ENCODE peak calls at places on chromosomes 13 and 19, in nine cellular contexts. One of them, this sample, is unnamed.

GRCh38 chr19:28640506-28640905 is 572.4 kb downstream of the UQCRFS1 start:
- DNase-seq in Peyer's patch: no peak
- DNase-seq in CD4-positive, alpha-beta T cell: no peak
- DNase-seq in stomach: no peak
- DNase-seq in fibroblast of lung: no peak
- DNase-seq in spleen: no peak
- DNase-seq in cardiac muscle cell: no peak
- DNase-seq in heart right ventricle: no peak
- DNase-seq in upper lobe of left lung: no peak
- DNase-seq in this sample: no peak

GRCh38 chr13:76885203-76886004 is 801 bp downstream of the KCTD12 start:
- DNase-seq in Peyer's patch: peak; percentile 66
- DNase-seq in CD4-positive, alpha-beta T cell: peak; percentile 47
- DNase-seq in stomach: peak; percentile 73
- DNase-seq in fibroblast of lung: peak; percentile 71
- DNase-seq in spleen: peak; percentile 94
- DNase-seq in cardiac muscle cell: peak; percentile 72
- DNase-seq in heart right ventricle: peak; percentile 82
- DNase-seq in upper lobe of left lung: peak; percentile 88
- DNase-seq in this sample: peak; percentile 30

GRCh38 chr13:76023644-76024043 is 387.5 kb downstream of the LMO7 start:
- DNase-seq in Peyer's patch: no peak
- DNase-seq in CD4-positive, alpha-beta T cell: no peak
- DNase-seq in stomach: no peak
- DNase-seq in fibroblast of lung: peak; percentile 55
- DNase-seq in spleen: no peak
- DNase-seq in cardiac muscle cell: no peak
- DNase-seq in heart right ventricle: no peak
- DNase-seq in upper lobe of left lung: no peak
- DNase-seq in this sample: no peak

GRCh38 chr13:95494082-95494681 is 58.3 kb upstream of the CLDN10 start:
- DNase-seq in Peyer's patch: no peak
- DNase-seq in CD4-positive, alpha-beta T cell: no peak
- DNase-seq in stomach: no peak
- DNase-seq in fibroblast of lung: peak; percentile 52
- DNase-seq in spleen: no peak
- DNase-seq in cardiac muscle cell: peak; percentile 65
- DNase-seq in heart right ventricle: peak; percentile 16
- DNase-seq in upper lobe of left lung: no peak
- DNase-seq in this sample: no peak

GRCh38 chr13:90968510-90968909 is 379.0 kb upstream of the MIR17HG start:
- DNase-seq in Peyer's patch: no peak
- DNase-seq in CD4-positive, alpha-beta T cell: no peak
- DNase-seq in stomach: no peak
- DNase-seq in fibroblast of lung: peak; percentile 7
- DNase-seq in spleen: no peak
- DNase-seq in cardiac muscle cell: peak; percentile 58
- DNase-seq in heart right ventricle: no peak
- DNase-seq in upper lobe of left lung: no peak
- DNase-seq in this sample: no peak

GRCh38 chr13:39822437-39822836 is 167.0 kb downstream of the COG6 start:
- DNase-seq in Peyer's patch: no peak
- DNase-seq in CD4-positive, alpha-beta T cell: no peak
- DNase-seq in stomach: no peak
- DNase-seq in fibroblast of lung: peak; percentile 6
- DNase-seq in spleen: no peak
- DNase-seq in cardiac muscle cell: no peak
- DNase-seq in heart right ventricle: no peak
- DNase-seq in upper lobe of left lung: no peak
- DNase-seq in this sample: no peak

GRCh38 chr13:98576215-98576945 is 527 bp downstream of the STK24 start:
- DNase-seq in Peyer's patch: peak; percentile 47
- DNase-seq in CD4-positive, alpha-beta T cell: peak; percentile 43
- DNase-seq in stomach: peak; percentile 59
- DNase-seq in fibroblast of lung: peak; percentile 38
- DNase-seq in spleen: peak; percentile 93
- DNase-seq in cardiac muscle cell: peak; percentile 60
- DNase-seq in heart right ventricle: peak; percentile 60
- DNase-seq in upper lobe of left lung: peak; percentile 49
- DNase-seq in this sample: peak; percentile 26

GRCh38 chr13:57627663-57628062 is 3.9 kb upstream of the PCDH17 start:
- DNase-seq in Peyer's patch: no peak
- DNase-seq in CD4-positive, alpha-beta T cell: no peak
- DNase-seq in stomach: no peak
- DNase-seq in fibroblast of lung: peak; percentile 27
- DNase-seq in spleen: no peak
- DNase-seq in cardiac muscle cell: peak; percentile 50
- DNase-seq in heart right ventricle: no peak
- DNase-seq in upper lobe of left lung: no peak
- DNase-seq in this sample: no peak

GRCh38 chr13:103012611-103013010 is 53.6 kb downstream of the SLC10A2 start:
- DNase-seq in Peyer's patch: no peak
- DNase-seq in CD4-positive, alpha-beta T cell: no peak
- DNase-seq in stomach: no peak
- DNase-seq in fibroblast of lung: no peak
- DNase-seq in spleen: no peak
- DNase-seq in cardiac muscle cell: no peak
- DNase-seq in heart right ventricle: no peak
- DNase-seq in upper lobe of left lung: no peak
- DNase-seq in this sample: no peak

GRCh38 chr13:98528663-98529064 is 48.2 kb downstream of the STK24 start:
- DNase-seq in Peyer's patch: no peak
- DNase-seq in CD4-positive, alpha-beta T cell: no peak
- DNase-seq in stomach: no peak
- DNase-seq in fibroblast of lung: peak; percentile 63
- DNase-seq in spleen: no peak
- DNase-seq in cardiac muscle cell: no peak
- DNase-seq in heart right ventricle: no peak
- DNase-seq in upper lobe of left lung: no peak
- DNase-seq in this sample: no peak

GRCh38 chr13:47898080-47898479 is 103.0 kb downstream of the SUCLA2 start:
- DNase-seq in Peyer's patch: no peak
- DNase-seq in CD4-positive, alpha-beta T cell: no peak
- DNase-seq in stomach: no peak
- DNase-seq in fibroblast of lung: no peak
- DNase-seq in spleen: no peak
- DNase-seq in cardiac muscle cell: no peak
- DNase-seq in heart right ventricle: no peak
- DNase-seq in upper lobe of left lung: no peak
- DNase-seq in this sample: no peak

GRCh38 chr13:44337581-44337980 is 36.0 kb upstream of the SERP2 start:
- DNase-seq in Peyer's patch: no peak
- DNase-seq in CD4-positive, alpha-beta T cell: no peak
- DNase-seq in stomach: no peak
- DNase-seq in fibroblast of lung: no peak
- DNase-seq in spleen: no peak
- DNase-seq in cardiac muscle cell: no peak
- DNase-seq in heart right ventricle: no peak
- DNase-seq in upper lobe of left lung: no peak
- DNase-seq in this sample: no peak

GRCh38 chr13:114105351-114106225 is 26.8 kb downstream of the RASA3 start:
- DNase-seq in Peyer's patch: no peak
- DNase-seq in CD4-positive, alpha-beta T cell: no peak
- DNase-seq in stomach: no peak
- DNase-seq in fibroblast of lung: no peak
- DNase-seq in spleen: peak; percentile 75
- DNase-seq in cardiac muscle cell: peak; percentile 51
- DNase-seq in heart right ventricle: no peak
- DNase-seq in upper lobe of left lung: peak; percentile 17
- DNase-seq in this sample: no peak

GRCh38 chr19:31055454-31055853 is 293.8 kb downstream of the TSHZ3 start:
- DNase-seq in Peyer's patch: no peak
- DNase-seq in CD4-positive, alpha-beta T cell: no peak
- DNase-seq in stomach: no peak
- DNase-seq in fibroblast of lung: no peak
- DNase-seq in spleen: no peak
- DNase-seq in cardiac muscle cell: no peak
- DNase-seq in heart right ventricle: no peak
- DNase-seq in upper lobe of left lung: no peak
- DNase-seq in this sample: no peak

GRCh38 chr13:34657716-34658115 is 284.4 kb upstream of the NBEA start:
- DNase-seq in Peyer's patch: no peak
- DNase-seq in CD4-positive, alpha-beta T cell: no peak
- DNase-seq in stomach: no peak
- DNase-seq in fibroblast of lung: peak; percentile 89
- DNase-seq in spleen: no peak
- DNase-seq in cardiac muscle cell: no peak
- DNase-seq in heart right ventricle: no peak
- DNase-seq in upper lobe of left lung: no peak
- DNase-seq in this sample: no peak

GRCh38 chr13:83839158-83839557 is 43.1 kb downstream of the SLITRK1 start:
- DNase-seq in Peyer's patch: no peak
- DNase-seq in CD4-positive, alpha-beta T cell: no peak
- DNase-seq in stomach: no peak
- DNase-seq in fibroblast of lung: no peak
- DNase-seq in spleen: no peak
- DNase-seq in cardiac muscle cell: no peak
- DNase-seq in heart right ventricle: no peak
- DNase-seq in upper lobe of left lung: no peak
- DNase-seq in this sample: no peak

GRCh38 chr13:59374720-59375119 is 789.0 kb downstream of the DIAPH3 start:
- DNase-seq in Peyer's patch: no peak
- DNase-seq in CD4-positive, alpha-beta T cell: no peak
- DNase-seq in stomach: no peak
- DNase-seq in fibroblast of lung: no peak
- DNase-seq in spleen: no peak
- DNase-seq in cardiac muscle cell: peak; percentile 32
- DNase-seq in heart right ventricle: no peak
- DNase-seq in upper lobe of left lung: no peak
- DNase-seq in this sample: no peak

GRCh38 chr13:60043262-60043661 is 120.5 kb downstream of the DIAPH3 start:
- DNase-seq in Peyer's patch: no peak
- DNase-seq in CD4-positive, alpha-beta T cell: no peak
- DNase-seq in stomach: no peak
- DNase-seq in fibroblast of lung: no peak
- DNase-seq in spleen: no peak
- DNase-seq in cardiac muscle cell: no peak
- DNase-seq in heart right ventricle: no peak
- DNase-seq in upper lobe of left lung: no peak
- DNase-seq in this sample: no peak

GRCh38 chr13:43528992-43529391 is 257.8 kb downstream of the ENOX1 start:
- DNase-seq in Peyer's patch: no peak
- DNase-seq in CD4-positive, alpha-beta T cell: no peak
- DNase-seq in stomach: no peak
- DNase-seq in fibroblast of lung: no peak
- DNase-seq in spleen: no peak
- DNase-seq in cardiac muscle cell: no peak
- DNase-seq in heart right ventricle: no peak
- DNase-seq in upper lobe of left lung: no peak
- DNase-seq in this sample: no peak

GRCh38 chr19:16899566-16900075 is 10.8 kb downstream of the F2RL3 start:
- DNase-seq in Peyer's patch: peak; percentile 49
- DNase-seq in CD4-positive, alpha-beta T cell: no peak
- DNase-seq in stomach: peak; percentile 46
- DNase-seq in fibroblast of lung: no peak
- DNase-seq in spleen: peak; percentile 84
- DNase-seq in cardiac muscle cell: peak; percentile 62
- DNase-seq in heart right ventricle: no peak
- DNase-seq in upper lobe of left lung: peak; percentile 45
- DNase-seq in this sample: no peak

GRCh38 chr13:21747456-21747855 is 76.6 kb downstream of the FGF9 start:
- DNase-seq in Peyer's patch: no peak
- DNase-seq in CD4-positive, alpha-beta T cell: no peak
- DNase-seq in stomach: no peak
- DNase-seq in fibroblast of lung: no peak
- DNase-seq in spleen: no peak
- DNase-seq in cardiac muscle cell: peak; percentile 82
- DNase-seq in heart right ventricle: no peak
- DNase-seq in upper lobe of left lung: no peak
- DNase-seq in this sample: no peak

GRCh38 chr19:5850743-5851293 is 431 bp downstream of the FUT3 start:
- DNase-seq in Peyer's patch: no peak
- DNase-seq in CD4-positive, alpha-beta T cell: no peak
- DNase-seq in stomach: peak; percentile 66
- DNase-seq in fibroblast of lung: peak; percentile 61
- DNase-seq in spleen: no peak
- DNase-seq in cardiac muscle cell: no peak
- DNase-seq in heart right ventricle: no peak
- DNase-seq in upper lobe of left lung: peak; percentile 89
- DNase-seq in this sample: no peak

GRCh38 chr13:99301913-99302636 is 5.1 kb downstream of the GPR183 start:
- DNase-seq in Peyer's patch: peak; percentile 68
- DNase-seq in CD4-positive, alpha-beta T cell: no peak
- DNase-seq in stomach: no peak
- DNase-seq in fibroblast of lung: no peak
- DNase-seq in spleen: no peak
- DNase-seq in cardiac muscle cell: no peak
- DNase-seq in heart right ventricle: no peak
- DNase-seq in upper lobe of left lung: no peak
- DNase-seq in this sample: no peak

GRCh38 chr13:19173752-19174151 is 7.9 kb downstream of the TUBA3C start:
- DNase-seq in Peyer's patch: no peak
- DNase-seq in CD4-positive, alpha-beta T cell: no peak
- DNase-seq in stomach: no peak
- DNase-seq in fibroblast of lung: no peak
- DNase-seq in spleen: no peak
- DNase-seq in cardiac muscle cell: no peak
- DNase-seq in heart right ventricle: no peak
- DNase-seq in upper lobe of left lung: no peak
- DNase-seq in this sample: no peak
- H3K9me3 ChIP-seq in Peyer's patch: no peaks in the 10 kb centered on the region
- H3K9me3 ChIP-seq in CD4-positive, alpha-beta T cell: no peaks in the 10 kb centered on the region
- H3K9me3 ChIP-seq in stomach: no peaks in the 10 kb centered on the region
- H3K9me3 ChIP-seq in fibroblast of lung: no peaks in the 10 kb centered on the region
- H3K9me3 ChIP-seq in spleen: peaks cover 35% of the 10 kb centered on the region
- H3K9me3 ChIP-seq in cardiac muscle cell: no peaks in the 10 kb centered on the region
- H3K9me3 ChIP-seq in heart right ventricle: no peaks in the 10 kb centered on the region
- H3K9me3 ChIP-seq in upper lobe of left lung: no peaks in the 10 kb centered on the region
- H3K9me3 ChIP-seq in this sample: no peaks in the 10 kb centered on the region

GRCh38 chr19:9362905-9363304 is at the start of gene ZNF177:
- DNase-seq in Peyer's patch: no peak
- DNase-seq in CD4-positive, alpha-beta T cell: no peak
- DNase-seq in stomach: no peak
- DNase-seq in fibroblast of lung: peak; percentile 39
- DNase-seq in spleen: no peak
- DNase-seq in cardiac muscle cell: no peak
- DNase-seq in heart right ventricle: no peak
- DNase-seq in upper lobe of left lung: no peak
- DNase-seq in this sample: no peak
- H3K9me3 ChIP-seq in Peyer's patch: no peaks in the 10 kb centered on the region
- H3K9me3 ChIP-seq in CD4-positive, alpha-beta T cell: peaks cover 87% of the 10 kb centered on the region
- H3K9me3 ChIP-seq in stomach: peaks cover 82% of the 10 kb centered on the region
- H3K9me3 ChIP-seq in fibroblast of lung: no peaks in the 10 kb centered on the region
- H3K9me3 ChIP-seq in spleen: peaks cover 100% of the 10 kb centered on the region
- H3K9me3 ChIP-seq in cardiac muscle cell: peaks cover 4% of the 10 kb centered on the region
- H3K9me3 ChIP-seq in heart right ventricle: peaks cover 12% of the 10 kb centered on the region
- H3K9me3 ChIP-seq in upper lobe of left lung: peaks cover 77% of the 10 kb centered on the region
- H3K9me3 ChIP-seq in this sample: peaks cover 21% of the 10 kb centered on the region

GRCh38 chr19:51830263-51830662 is 35.3 kb downstream of the FPR3 start:
- DNase-seq in Peyer's patch: no peak
- DNase-seq in CD4-positive, alpha-beta T cell: no peak
- DNase-seq in stomach: no peak
- DNase-seq in fibroblast of lung: no peak
- DNase-seq in spleen: no peak
- DNase-seq in cardiac muscle cell: no peak
- DNase-seq in heart right ventricle: no peak
- DNase-seq in upper lobe of left lung: no peak
- DNase-seq in this sample: no peak
- H3K9me3 ChIP-seq in Peyer's patch: no peaks in the 10 kb centered on the region
- H3K9me3 ChIP-seq in CD4-positive, alpha-beta T cell: peaks cover 51% of the 10 kb centered on the region
- H3K9me3 ChIP-seq in stomach: peaks cover 11% of the 10 kb centered on the region
- H3K9me3 ChIP-seq in fibroblast of lung: no peaks in the 10 kb centered on the region
- H3K9me3 ChIP-seq in spleen: peaks cover 74% of the 10 kb centered on the region
- H3K9me3 ChIP-seq in cardiac muscle cell: no peaks in the 10 kb centered on the region
- H3K9me3 ChIP-seq in heart right ventricle: no peaks in the 10 kb centered on the region
- H3K9me3 ChIP-seq in upper lobe of left lung: peaks cover 3% of the 10 kb centered on the region
- H3K9me3 ChIP-seq in this sample: peaks cover 8% of the 10 kb centered on the region

GRCh38 chr19:19711306-19711933 is 21.5 kb downstream of the ZNF14 start:
- DNase-seq in Peyer's patch: no peak
- DNase-seq in CD4-positive, alpha-beta T cell: no peak
- DNase-seq in stomach: no peak
- DNase-seq in fibroblast of lung: no peak
- DNase-seq in spleen: no peak
- DNase-seq in cardiac muscle cell: no peak
- DNase-seq in heart right ventricle: no peak
- DNase-seq in upper lobe of left lung: no peak
- DNase-seq in this sample: no peak
- H3K9me3 ChIP-seq in Peyer's patch: peaks cover 35% of the 10 kb centered on the region
- H3K9me3 ChIP-seq in CD4-positive, alpha-beta T cell: peaks cover 99% of the 10 kb centered on the region
- H3K9me3 ChIP-seq in stomach: peaks cover 96% of the 10 kb centered on the region
- H3K9me3 ChIP-seq in fibroblast of lung: peaks cover 11% of the 10 kb centered on the region
- H3K9me3 ChIP-seq in spleen: peaks cover 100% of the 10 kb centered on the region
- H3K9me3 ChIP-seq in cardiac muscle cell: peaks cover 16% of the 10 kb centered on the region
- H3K9me3 ChIP-seq in heart right ventricle: peaks cover 62% of the 10 kb centered on the region
- H3K9me3 ChIP-seq in upper lobe of left lung: peaks cover 100% of the 10 kb centered on the region
- H3K9me3 ChIP-seq in this sample: peaks cover 77% of the 10 kb centered on the region

This sample was measured in T-helper 17 cell.